ENCODE peak calls at places on chromosomes 12 and 14, in five cellular contexts. W is fibroblast of lung, T is GM23248, O is Peyer's patch, U is pancreas. P is an unnamed sample.
A peak's percentile ranks its signal among the peaks of the same experiment; 100 is the strongest.

GRCh38 chr12:5685935-5686334 is 254.0 kb downstream of the NTF3 start:
- DNase-seq in U (no peak), W (no peak), T (no peak), O (no peak), P (no peak)

GRCh38 chr12:30792648-30793499 is 38.1 kb upstream of the CAPRIN2 start:
- DNase-seq in W (peak; percentile 81), T (peak; percentile 73), O (no peak), U (no peak), P (no peak)

GRCh38 chr12:27463826-27464554 is 17.5 kb downstream of the SMCO2 start:
- DNase-seq in W (peak; percentile 41), T (peak; percentile 80), O (no peak), U (peak; percentile 10), P (no peak)

GRCh38 chr12:25653487-25654175 is 100.5 kb upstream of the LMNTD1 start:
- DNase-seq in O (no peak), U (no peak), T (no peak), W (peak; percentile 4), P (no peak)

GRCh38 chr14:95662376-95663186 is 23.6 kb upstream of the TCL1B start:
- DNase-seq in O (no peak), U (peak; percentile 21), T (peak; percentile 30), W (no peak), P (no peak)

GRCh38 chr14:72292689-72293024 is 360.4 kb downstream of the RGS6 start:
- DNase-seq in T (no peak), U (no peak), W (no peak), O (no peak), P (no peak)

GRCh38 chr12:11695321-11695720 is 45.8 kb downstream of the ETV6 start:
- DNase-seq in U (peak; percentile 71), T (peak; percentile 88), W (peak; percentile 83), O (no peak), P (no peak)

GRCh38 chr12:19411234-19412221 is 27.8 kb upstream of the AEBP2 start:
- DNase-seq in T (no peak), W (peak; percentile 53), U (no peak), O (no peak), P (no peak)

GRCh38 chr12:12608557-12608957 is 3.1 kb upstream of the CREBL2 start:
- DNase-seq in O (no peak), T (no peak), U (no peak), W (peak; percentile 8), P (no peak)

GRCh38 chr12:59452259-59452658 is 143.6 kb upstream of the SLC16A7 start:
- DNase-seq in U (no peak), W (peak; percentile 85), O (no peak), T (peak; percentile 93), P (no peak)

GRCh38 chr14:20662968-20663731 is 21.2 kb upstream of the RNASE4 start:
- DNase-seq in O (peak; percentile 78), U (peak; percentile 78), W (peak; percentile 31), T (peak; percentile 72), P (peak; percentile 79)

GRCh38 chr12:111434680-111435338 is 29.1 kb downstream of the SH2B3 start:
- DNase-seq in T (peak; percentile 76), U (peak; percentile 62), O (peak; percentile 85), W (peak; percentile 76), P (no peak)

GRCh38 chr14:64973026-64973442 is 898 bp upstream of the RAB15 start:
- DNase-seq in O (no peak), U (no peak), T (no peak), W (no peak), P (no peak)

GRCh38 chr12:1083888-1084262 is 92.9 kb downstream of the ERC1 start:
- DNase-seq in T (peak; percentile 65), U (peak; percentile 54), O (no peak), W (peak; percentile 86), P (no peak)
- H3K4me3 ChIP-seq in T (no peak overlapping the region), U (no peak overlapping the region), O (no peak overlapping the region), W (no peak overlapping the region), P (peak overlapping the region; percentile 2)

DNA sequence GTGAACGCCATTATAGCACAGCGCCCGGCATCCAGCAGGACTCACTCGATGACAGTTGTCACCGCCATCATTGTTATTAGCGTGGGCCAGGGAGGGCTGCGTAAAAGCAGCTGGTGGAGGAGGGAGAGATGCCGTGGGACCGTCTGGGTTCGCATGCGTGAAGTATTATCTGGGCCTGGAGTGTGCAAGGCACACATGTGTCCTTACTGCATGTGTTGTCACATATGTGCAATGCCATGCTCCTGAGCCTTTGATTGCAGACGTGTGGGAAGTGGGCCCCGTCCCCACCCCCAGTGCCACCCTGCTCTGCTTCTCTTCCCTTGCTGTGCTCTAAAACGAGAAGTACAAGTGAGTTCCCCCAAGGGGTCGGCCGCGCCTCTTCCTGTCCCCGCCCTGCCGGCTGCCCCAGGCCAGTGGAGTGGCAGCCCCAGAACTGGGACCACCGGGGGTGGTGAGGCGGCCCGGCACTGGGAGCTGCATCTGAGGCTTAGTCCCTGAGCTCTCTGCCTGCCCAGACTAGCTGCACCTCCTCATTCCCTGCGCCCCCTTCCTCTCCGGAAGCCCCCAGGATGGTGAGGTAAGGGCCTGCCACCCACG is at the start of gene PTPN6:
- DNase-seq in T (no peak), W (no peak), U (no peak), O (peak; percentile 90), P (peak; percentile 58)
- H3K4me3 ChIP-seq in T (no peak within 1 kb of the TSS), W (no peak within 1 kb of the TSS), U (no peak within 1 kb of the TSS), O (peak within 1 kb of the TSS; percentile 69), P (peak within 1 kb of the TSS; percentile 32)

GRCh38 chr12:47900480-47901129 is 4.2 kb downstream of the VDR start:
- DNase-seq in T (peak; percentile 60), U (no peak), W (peak; percentile 12), O (no peak), P (peak; percentile 44)

GRCh38 chr12:47903927-47904646 is 707 bp downstream of the VDR start:
- DNase-seq in U (peak; percentile 25), O (no peak), W (peak; percentile 89), T (peak; percentile 93), P (peak; percentile 66)

GRCh38 chr12:47901285-47902093 is 3.3 kb downstream of the VDR start:
- DNase-seq in O (no peak), U (no peak), W (no peak), T (peak; percentile 11), P (no peak)

GRCh38 chr12:47903151-47903611 is 1.6 kb downstream of the VDR start:
- DNase-seq in O (no peak), T (peak; percentile 87), U (no peak), W (peak; percentile 89), P (peak; percentile 53)

DNA sequence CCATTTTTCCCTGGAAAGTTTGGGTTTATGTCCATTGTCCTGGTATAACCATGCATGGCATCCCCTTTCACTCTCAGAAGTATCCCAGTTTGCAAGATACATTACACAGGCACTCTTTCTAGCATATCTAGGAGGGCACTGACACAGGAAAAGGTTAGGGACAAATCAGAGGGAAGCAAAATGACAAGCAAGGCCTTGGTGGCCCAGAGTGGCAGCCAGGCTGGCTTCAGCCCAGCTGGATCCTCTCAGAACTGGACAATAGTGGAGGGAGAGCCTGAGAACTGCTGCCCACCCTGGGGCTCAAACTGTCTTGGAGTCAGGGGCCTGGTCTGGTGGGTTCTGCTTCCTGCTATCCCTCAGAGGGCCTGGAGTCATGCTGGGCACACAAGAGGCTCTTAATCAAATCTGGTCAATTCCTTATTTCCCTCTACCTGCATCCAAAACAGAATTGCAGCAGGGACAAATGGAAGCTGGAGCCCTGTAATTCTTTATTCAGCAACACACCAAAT is 2.6 kb downstream of the VDR start:
- DNase-seq in W (no peak), U (no peak), O (no peak), T (no peak), P (no peak)
- H3K4me3 ChIP-seq in W (no peak overlapping the region), U (no peak overlapping the region), O (no peak overlapping the region), T (peak overlapping the region; percentile 92), P (no peak overlapping the region)

GRCh38 chr14:59254146-59254910 is 65.9 kb downstream of the DAAM1 start:
- DNase-seq in W (peak; percentile 96), T (peak; percentile 95), U (peak; percentile 75), O (peak; percentile 25), P (peak; percentile 31)
- H3K4me3 ChIP-seq in W (no peak overlapping the region), T (peak overlapping the region; percentile 35), U (no peak overlapping the region), O (no peak overlapping the region), P (no peak overlapping the region)

GRCh38 chr12:96396914-96397313 is 3.3 kb downstream of the CDK17 start:
- DNase-seq in W (no peak), T (no peak), O (no peak), U (no peak), P (no peak)

GRCh38 chr12:96398422-96399080 is 1.7 kb downstream of the CDK17 start:
- DNase-seq in T (peak; percentile 30), W (no peak), O (no peak), U (no peak), P (no peak)

GRCh38 chr12:96395236-96395635 is 5.0 kb downstream of the CDK17 start:
- DNase-seq in W (peak; percentile 23), O (no peak), T (peak; percentile 31), U (no peak), P (no peak)

GRCh38 chr12:96397756-96398421 is 2.4 kb downstream of the CDK17 start:
- DNase-seq in U (no peak), W (peak; percentile 68), T (peak; percentile 62), O (no peak), P (no peak)

GRCh38 chr12:96396209-96396608 is 4.0 kb downstream of the CDK17 start:
- DNase-seq in U (no peak), T (no peak), O (no peak), W (no peak), P (no peak)
- H3K4me3 ChIP-seq in U (no peak overlapping the region), T (peak overlapping the region; percentile 95), O (no peak overlapping the region), W (no peak overlapping the region), P (no peak overlapping the region)